ENCODE peak calls at places on chromosome 12, in eight cellular contexts. F, I, C, D, S, Q, M and V are unnamed samples.

GRCh38 chr12:122862110-122862634 is 26.9 kb downstream of the HIP1R start:
- DNase-seq in M (no peak), F (peak; percentile 45), D (no peak), C (peak; percentile 64), Q (no peak), S (peak; percentile 55), I (no peak), V (no peak)

GRCh38 chr12:33588082-33588712 is 148.6 kb upstream of the SYT10 start:
- DNase-seq in Q (no peak), F (no peak), I (peak; percentile 32), S (no peak), C (no peak), M (no peak), D (peak; percentile 58), V (peak; percentile 72)

GRCh38 chr12:11143352-11143751 is 8.9 kb upstream of the TAS2R30 start:
- DNase-seq in S (no peak), D (no peak), M (no peak), Q (no peak), I (no peak), C (no peak), F (no peak), V (no peak)

GRCh38 chr12:98355322-98355721 is 160.1 kb upstream of the TMPO start:
- DNase-seq in M (no peak), S (no peak), C (no peak), Q (no peak), F (no peak), D (no peak), I (peak; percentile 38), V (no peak)

GRCh38 chr12:107677671-107678070 is 7.9 kb upstream of the PWP1 start:
- DNase-seq in M (no peak), S (no peak), F (no peak), I (no peak), C (no peak), D (no peak), Q (no peak), V (no peak)

GRCh38 chr12:32240833-32241232 is 134.2 kb downstream of the BICD1 start:
- DNase-seq in C (no peak), D (no peak), I (peak; percentile 53), F (no peak), M (no peak), Q (no peak), S (no peak), V (peak; percentile 38)

GRCh38 chr12:116718578-116719454 is 19.1 kb downstream of the SPRING1 start:
- DNase-seq in D (no peak), F (no peak), I (peak; percentile 59), C (no peak), Q (no peak), M (no peak), S (no peak), V (no peak)

GRCh38 chr12:106919910-106920544 is 35.7 kb upstream of the TMEM263 start:
- DNase-seq in Q (peak; percentile 41), I (peak; percentile 69), F (no peak), C (no peak), D (peak; percentile 51), M (no peak), S (no peak), V (no peak)

GRCh38 chr12:321606-322326 is 59.1 kb upstream of the SLC6A13 start:
- DNase-seq in F (no peak), M (no peak), I (peak; percentile 22), S (no peak), C (no peak), Q (no peak), D (no peak), V (no peak)

GRCh38 chr12:47946413-47947107 is 16.8 kb upstream of the TMEM106C start:
- DNase-seq in D (peak; percentile 65), M (no peak), I (peak; percentile 77), C (no peak), S (no peak), F (peak; percentile 66), Q (no peak), V (peak; percentile 50)

GRCh38 chr12:47990351-47991105 is 13.7 kb downstream of the COL2A1 start:
- DNase-seq in I (no peak), M (no peak), S (no peak), F (no peak), Q (peak; percentile 64), D (peak; percentile 28), C (no peak), V (no peak)

GRCh38 chr12:24212496-24212895 is 263.0 kb upstream of the SOX5 start:
- DNase-seq in S (no peak), I (no peak), Q (no peak), F (no peak), C (no peak), D (no peak), M (no peak), V (no peak)

GRCh38 chr12:101436146-101436545 is 28.6 kb upstream of the ARL1 start:
- DNase-seq in D (no peak), I (no peak), Q (no peak), M (no peak), F (no peak), S (no peak), C (no peak), V (no peak)

GRCh38 chr12:46504494-46504893 is 131.9 kb upstream of the SLC38A2 start:
- DNase-seq in M (no peak), C (no peak), D (no peak), F (no peak), S (no peak), I (no peak), Q (no peak), V (no peak)

GRCh38 chr12:98999569-98999968 is 354.5 kb downstream of the APAF1 start:
- DNase-seq in Q (no peak), D (no peak), F (no peak), C (no peak), M (no peak), I (peak; percentile 8), S (no peak), V (no peak)

GRCh38 chr12:130490674-130491073 is 153.0 kb downstream of the PIWIL1 start:
- DNase-seq in Q (no peak), F (no peak), C (no peak), S (no peak), M (no peak), D (no peak), I (no peak), V (no peak)
- H3K9me3 ChIP-seq in Q (no peaks in the 10 kb centered on the region), F (no peaks in the 10 kb centered on the region), C (no peaks in the 10 kb centered on the region), S (no peaks in the 10 kb centered on the region), M (peaks cover 3% of the 10 kb centered on the region), D (no peaks in the 10 kb centered on the region), I (no peaks in the 10 kb centered on the region), V (no peaks in the 10 kb centered on the region)

GRCh38 chr12:31235868-31236395 is 90.0 kb downstream of the SINHCAF start:
- DNase-seq in M (no peak), Q (no peak), D (no peak), S (no peak), C (no peak), F (no peak), I (no peak), V (no peak)

GRCh38 chr12:31234053-31234835 is 91.7 kb downstream of the SINHCAF start:
- DNase-seq in Q (no peak), I (no peak), S (no peak), F (peak; percentile 41), D (no peak), C (no peak), M (no peak), V (no peak)

GRCh38 chr12:31236998-31237637 is 88.8 kb downstream of the SINHCAF start:
- DNase-seq in C (no peak), S (no peak), Q (no peak), F (peak; percentile 40), I (no peak), M (no peak), D (no peak), V (no peak)

GRCh38 chr12:31234955-31235867 is 90.7 kb downstream of the SINHCAF start:
- DNase-seq in Q (no peak), S (peak; percentile 56), M (no peak), D (peak; percentile 65), I (peak; percentile 70), C (no peak), F (peak; percentile 44), V (peak; percentile 41)

DNA sequence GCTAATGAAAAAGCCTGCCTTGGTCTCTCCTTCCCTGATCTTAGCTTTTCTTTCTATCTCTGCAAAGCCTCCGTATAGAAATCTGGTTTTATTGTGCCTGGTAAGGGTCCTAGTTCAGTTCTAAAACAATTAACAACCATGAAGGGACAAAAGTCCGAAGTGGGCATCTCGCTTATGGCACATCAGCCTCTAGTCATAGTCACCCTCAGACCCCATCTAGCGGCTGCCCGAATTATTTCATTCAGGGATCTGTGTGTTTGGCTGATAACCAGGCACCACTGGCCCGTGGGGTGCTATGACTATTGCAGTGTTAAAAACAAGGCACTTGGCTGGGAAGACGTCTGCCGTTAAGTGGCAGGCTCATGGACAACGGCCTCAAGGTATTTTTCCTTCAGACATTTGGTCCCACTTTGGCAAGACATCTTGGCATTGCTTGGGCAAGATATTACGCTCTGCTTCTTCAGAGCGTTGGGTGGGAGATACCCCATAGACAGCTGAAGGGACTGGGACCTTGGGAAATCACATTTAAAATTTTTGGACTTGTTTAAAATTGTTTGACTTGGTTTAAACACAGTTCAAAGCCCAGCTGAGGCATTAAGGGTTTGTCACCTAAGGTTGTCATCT is 87.1 kb downstream of the SINHCAF start:
- DNase-seq in S (peak; percentile 64), D (peak; percentile 76), I (peak; percentile 81), Q (peak; percentile 46), C (no peak), M (peak; percentile 64), F (no peak), V (peak; percentile 81)
- H3K4me3 ChIP-seq in S (no peak overlapping the region), D (no peak overlapping the region), I (peak overlapping the region; percentile 62), Q (no peak overlapping the region), C (no peak overlapping the region), M (no peak overlapping the region), F (no peak overlapping the region), V (no peak overlapping the region)

GRCh38 chr12:53464685-53465084 is 12.8 kb downstream of the PCBP2 start:
- DNase-seq in Q (no peak), D (no peak), I (no peak), S (no peak), M (no peak), F (no peak), C (peak; percentile 51), V (no peak)
- H3K36me3 ChIP-seq in Q (peaks cover 99% of the 10 kb centered on the region), D (peaks cover 57% of the 10 kb centered on the region), I (peaks cover 96% of the 10 kb centered on the region), S (peaks cover 53% of the 10 kb centered on the region), M (peaks cover 100% of the 10 kb centered on the region), F (peaks cover 100% of the 10 kb centered on the region), C (peaks cover 100% of the 10 kb centered on the region), V (peaks cover 97% of the 10 kb centered on the region)

GRCh38 chr12:25868193-25868592 is 90.3 kb upstream of the RASSF8 start:
- DNase-seq in F (no peak), Q (no peak), S (no peak), C (no peak), I (no peak), D (no peak), M (no peak), V (no peak)
- H3K9me3 ChIP-seq in F (no peaks in the 10 kb centered on the region), Q (no peaks in the 10 kb centered on the region), S (no peaks in the 10 kb centered on the region), C (peaks cover 6% of the 10 kb centered on the region), I (no peaks in the 10 kb centered on the region), D (no peaks in the 10 kb centered on the region), M (peaks cover 16% of the 10 kb centered on the region), V (no peaks in the 10 kb centered on the region)

GRCh38 chr12:67804168-67804567 is 155.6 kb downstream of the DYRK2 start:
- DNase-seq in I (no peak), C (no peak), F (no peak), Q (peak; percentile 60), M (no peak), S (no peak), D (no peak), V (no peak)
- H3K4me3 ChIP-seq in I (no peak overlapping the region), C (no peak overlapping the region), F (no peak overlapping the region), Q (no peak overlapping the region), M (no peak overlapping the region), S (no peak overlapping the region), D (no peak overlapping the region), V (no peak overlapping the region)